ENCODE peak calls at places on chromosome 18, in ten cellular contexts. Y is CD8-positive, alpha-beta T cell; R is adrenal gland; C is A549; J is pancreas; Z is mesendoderm; F is WERI-Rb-1; X is AG04450; A is astrocyte; S is DND-41. P is an unnamed sample.

GRCh38 chr18:70535041-70535440 is 246.2 kb downstream of the SOCS6 start:
- DNase-seq in A (no peak), F (no peak), R (no peak), Y (no peak), J (no peak), Z (no peak), X (no peak), S (no peak), C (no peak), P (no peak)

GRCh38 chr18:23563377-23564043 is 22.8 kb downstream of the NPC1 start:
- DNase-seq in R (no peak), F (no peak), S (no peak), Y (no peak), X (no peak), A (peak; percentile 68), C (no peak), J (no peak), Z (no peak), P (no peak)

GRCh38 chr18:31503011-31503410 is 5.0 kb downstream of the DSG2 start:
- DNase-seq in C (no peak), X (no peak), Y (no peak), R (no peak), J (no peak), A (no peak), Z (no peak), F (no peak), S (no peak), P (no peak)

GRCh38 chr18:74501386-74501785 is 5.2 kb downstream of the CNDP2 start:
- DNase-seq in Y (no peak), S (no peak), J (no peak), X (no peak), C (no peak), R (no peak), Z (peak; percentile 86), A (no peak), F (no peak), P (no peak)

GRCh38 chr18:21090680-21091079 is 20.9 kb downstream of the ROCK1 start:
- DNase-seq in X (no peak), S (no peak), Z (no peak), A (no peak), Y (no peak), R (no peak), C (no peak), J (no peak), F (no peak), P (no peak)

GRCh38 chr18:51559902-51560287 is 362.4 kb upstream of the MEX3C start:
- DNase-seq in X (no peak), A (no peak), J (no peak), C (no peak), F (peak; percentile 26), Y (no peak), Z (peak; percentile 35), S (no peak), R (no peak), P (no peak)

GRCh38 chr18:8744656-8745055 is 39.3 kb downstream of the MTCL1 start:
- DNase-seq in Y (peak; percentile 13), F (peak; percentile 57), R (no peak), A (no peak), Z (no peak), X (no peak), J (no peak), S (peak; percentile 92), C (no peak), P (no peak)

GRCh38 chr18:27546991-27547390 is 361.9 kb upstream of the CHST9 start:
- DNase-seq in F (no peak), R (no peak), Z (no peak), Y (no peak), C (no peak), J (no peak), X (no peak), A (no peak), S (no peak), P (no peak)

GRCh38 chr18:23740105-23740830 is 51.0 kb downstream of the LAMA3 start:
- DNase-seq in X (no peak), A (peak; percentile 12), R (no peak), J (no peak), S (no peak), C (no peak), F (no peak), Z (no peak), Y (no peak), P (no peak)

GRCh38 chr18:39463986-39464385 is 1898.4 kb upstream of the CELF4 start:
- DNase-seq in Y (no peak), X (no peak), S (no peak), C (no peak), R (no peak), F (no peak), Z (no peak), J (no peak), A (no peak), P (no peak)

GRCh38 chr18:69612242-69612641 is 211.6 kb downstream of the DOK6 start:
- DNase-seq in Z (no peak), J (no peak), F (no peak), R (no peak), Y (no peak), C (no peak), X (no peak), S (no peak), A (no peak), P (no peak)

GRCh38 chr18:70931942-70932814 is 643.3 kb downstream of the SOCS6 start:
- DNase-seq in J (no peak), X (no peak), S (no peak), Z (peak; percentile 60), C (no peak), R (no peak), A (peak; percentile 6), F (no peak), Y (no peak), P (no peak)

GRCh38 chr18:24427484-24427883 is 1.0 kb downstream of the IMPACT start:
- DNase-seq in F (no peak), C (no peak), R (no peak), J (no peak), A (peak; percentile 6), Y (no peak), S (no peak), X (no peak), Z (peak; percentile 46), P (no peak)

GRCh38 chr18:62715829-62716678 is 713 bp downstream of the PHLPP1 start:
- DNase-seq in Z (peak; percentile 79), J (peak; percentile 75), X (no peak), S (peak; percentile 66), A (peak; percentile 42), F (peak; percentile 53), C (peak; percentile 14), Y (peak; percentile 32), R (peak; percentile 71), P (peak; percentile 29)
- H3K27ac ChIP-seq in Z (peak overlapping the region; percentile 87), J (peak overlapping the region; percentile 83), X (no peak overlapping the region), S (peak overlapping the region; percentile 51), A (peak overlapping the region; percentile 83), F (peak overlapping the region; percentile 61), C (peak overlapping the region; percentile 93), Y (peak overlapping the region; percentile 32), R (no peak overlapping the region), P (peak overlapping the region; percentile 76)

GRCh38 chr18:78526923-78527775 is 452.5 kb upstream of the SALL3 start:
- DNase-seq in F (peak; percentile 44), Y (no peak), S (no peak), A (no peak), X (no peak), C (no peak), J (no peak), Z (no peak), R (no peak), P (no peak)

GRCh38 chr18:78527984-78528383 is 451.6 kb upstream of the SALL3 start:
- DNase-seq in Y (no peak), R (no peak), X (no peak), Z (no peak), F (no peak), C (no peak), A (no peak), S (no peak), J (no peak), P (no peak)

GRCh38 chr18:78523850-78524249 is 455.8 kb upstream of the SALL3 start:
- DNase-seq in A (no peak), Z (no peak), R (no peak), J (no peak), S (no peak), Y (no peak), X (no peak), C (no peak), F (no peak), P (no peak)

GRCh38 chr18:78526275-78526674 is 453.3 kb upstream of the SALL3 start:
- DNase-seq in Y (no peak), S (no peak), C (no peak), X (no peak), A (no peak), F (no peak), Z (no peak), R (no peak), J (no peak), P (no peak)

GRCh38 chr18:78525364-78526111 is 454.1 kb upstream of the SALL3 start:
- DNase-seq in A (peak; percentile 4), X (no peak), R (no peak), Y (no peak), S (no peak), Z (no peak), C (no peak), J (no peak), F (no peak), P (no peak)
- H3K27ac ChIP-seq in A (no peak overlapping the region), X (no peak overlapping the region), R (no peak overlapping the region), Y (no peak overlapping the region), S (no peak overlapping the region), Z (no peak overlapping the region), C (no peak overlapping the region), J (no peak overlapping the region), F (no peak overlapping the region), P (no peak overlapping the region)

GRCh38 chr18:48943333-48943732 is 7.4 kb downstream of the SMAD7 start:
- DNase-seq in F (no peak), S (no peak), R (no peak), Y (no peak), Z (no peak), J (no peak), A (no peak), X (no peak), C (no peak), P (no peak)
- H3K27ac ChIP-seq in F (no peak overlapping the region), S (no peak overlapping the region), R (no peak overlapping the region), Y (no peak overlapping the region), Z (no peak overlapping the region), J (peak overlapping the region; percentile 25), A (peak overlapping the region; percentile 93), X (peak overlapping the region; percentile 12), C (peak overlapping the region; percentile 99), P (peak overlapping the region; percentile 47)

GRCh38 chr18:3692113-3692621 is 242.2 kb downstream of the TGIF1 start:
- DNase-seq in X (no peak), C (no peak), J (no peak), Z (no peak), Y (no peak), A (no peak), S (no peak), F (no peak), R (no peak), P (no peak)

GRCh38 chr18:3690682-3691066 is 240.7 kb downstream of the TGIF1 start:
- DNase-seq in C (no peak), Y (no peak), R (no peak), J (no peak), Z (no peak), X (no peak), F (no peak), A (no peak), S (no peak), P (no peak)

GRCh38 chr18:3689986-3690681 is 240.2 kb downstream of the TGIF1 start:
- DNase-seq in A (no peak), Y (no peak), J (no peak), C (no peak), R (no peak), Z (peak; percentile 71), F (no peak), X (no peak), S (no peak), P (no peak)

GRCh38 chr18:3689091-3689490 is 239.1 kb downstream of the TGIF1 start:
- DNase-seq in R (no peak), F (no peak), C (no peak), Z (no peak), A (peak; percentile 88), S (no peak), X (no peak), J (no peak), Y (no peak), P (no peak)

GRCh38 chr18:3688682-3689081 is 238.7 kb downstream of the TGIF1 start:
- DNase-seq in J (no peak), F (no peak), X (peak; percentile 96), A (peak; percentile 98), Z (peak; percentile 90), C (no peak), Y (no peak), S (no peak), R (no peak), P (no peak)
- H3K27ac ChIP-seq in J (no peak overlapping the region), F (no peak overlapping the region), X (peak overlapping the region; percentile 47), A (peak overlapping the region; percentile 60), Z (no peak overlapping the region), C (peak overlapping the region; percentile 80), Y (no peak overlapping the region), S (no peak overlapping the region), R (no peak overlapping the region), P (no peak overlapping the region)